ENCODE peak calls at places on chromosomes 7 and 10, in nine cellular contexts. L, M, F, N, U, J, K, X and Y are unnamed samples.

GRCh38 chr7:137386966-137387365 is 43.4 kb upstream of the PTN start:
- DNase-seq in M (no peak), N (no peak), K (no peak), L (peak), U (no peak), F (no peak), X (no peak), J (no peak), Y (no peak)

GRCh38 chr10:17454801-17455520 is 566 bp upstream of the ST8SIA6 start:
- DNase-seq in N (peak), F (peak), K (no peak), L (no peak), X (no peak), M (no peak), J (no peak), U (no peak), Y (no peak)

GRCh38 chr7:135206887-135207738 is 4.2 kb downstream of the WDR91 start:
- DNase-seq in U (no peak), X (no peak), K (no peak), N (no peak), J (no peak), L (peak), F (no peak), M (no peak), Y (no peak)

GRCh38 chr10:112562803-112563663 is 116.0 kb downstream of the VTI1A start:
- DNase-seq in J (no peak), U (no peak), F (no peak), N (no peak), L (peak), X (no peak), K (peak), M (no peak), Y (peak)

GRCh38 chr10:111989136-111990050 is 194.2 kb downstream of the GPAM start:
- DNase-seq in M (no peak), K (no peak), L (peak), J (no peak), F (no peak), U (no peak), N (no peak), X (no peak), Y (no peak)

GRCh38 chr10:42999385-43000020 is 77.4 kb upstream of the RET start:
- DNase-seq in L (no peak), F (no peak), N (no peak), X (peak), K (no peak), M (peak), U (no peak), J (no peak), Y (no peak)

GRCh38 chr10:109895095-109895818 is 28.1 kb downstream of the XPNPEP1 start:
- DNase-seq in L (no peak), K (no peak), F (no peak), N (no peak), J (peak), X (peak), U (peak), M (no peak), Y (no peak)

GRCh38 chr7:155454183-155455112 is 3.5 kb upstream of the EN2 start:
- DNase-seq in M (no peak), K (no peak), X (no peak), U (no peak), F (no peak), J (no peak), L (peak), N (no peak), Y (no peak)

GRCh38 chr10:13276749-13277394 is 23.0 kb downstream of the PHYH start:
- DNase-seq in J (peak), F (no peak), U (no peak), K (no peak), M (no peak), L (no peak), X (no peak), N (no peak), Y (peak)